ENCODE peak calls at places on chromosomes 4 and X, in seven cellular contexts. One of them, this sample, is unnamed.

GRCh38 chr4:70958681-70959080 is 34.8 kb upstream of the DCK start:
- DNase-seq in A549: no peak
- DNase-seq in bronchial epithelial cell: no peak
- DNase-seq in NCI-H146: no peak
- DNase-seq in HEK293T: no peak
- DNase-seq in brain microvascular endothelial cell: peak
- DNase-seq in activated CD4-positive, alpha-beta T cell treated with anti-CD3 and anti-CD28 coated beads, Interleukin-2, amount 50 U/mL, for 4 hours: no peak
- DNase-seq in this sample: no peak

GRCh38 chr4:1310796-1311715 is 21.4 kb downstream of the MAEA start:
- DNase-seq in NCI-H146: no peak
- DNase-seq in bronchial epithelial cell: no peak
- DNase-seq in brain microvascular endothelial cell: no peak
- DNase-seq in HEK293T: no peak
- DNase-seq in activated CD4-positive, alpha-beta T cell treated with anti-CD3 and anti-CD28 coated beads, Interleukin-2, amount 50 U/mL, for 4 hours: no peak
- DNase-seq in A549: no peak
- DNase-seq in this sample: no peak

GRCh38 chrX:143437439-143437838 is 79.8 kb downstream of the SPANXN3 start:
- DNase-seq in activated CD4-positive, alpha-beta T cell treated with anti-CD3 and anti-CD28 coated beads, Interleukin-2, amount 50 U/mL, for 4 hours: no peak
- DNase-seq in brain microvascular endothelial cell: no peak
- DNase-seq in A549: peak
- DNase-seq in HEK293T: peak
- DNase-seq in bronchial epithelial cell: no peak
- DNase-seq in NCI-H146: peak
- DNase-seq in this sample: peak

GRCh38 chrX:91435465-91435864 is 826 bp downstream of the PABPC5 start:
- DNase-seq in NCI-H146: no peak
- DNase-seq in brain microvascular endothelial cell: no peak
- DNase-seq in A549: no peak
- DNase-seq in HEK293T: no peak
- DNase-seq in activated CD4-positive, alpha-beta T cell treated with anti-CD3 and anti-CD28 coated beads, Interleukin-2, amount 50 U/mL, for 4 hours: no peak
- DNase-seq in bronchial epithelial cell: no peak
- DNase-seq in this sample: no peak

GRCh38 chrX:40172169-40172979 is 74.6 kb upstream of the BCOR start:
- DNase-seq in activated CD4-positive, alpha-beta T cell treated with anti-CD3 and anti-CD28 coated beads, Interleukin-2, amount 50 U/mL, for 4 hours: no peak
- DNase-seq in brain microvascular endothelial cell: no peak
- DNase-seq in NCI-H146: peak
- DNase-seq in A549: no peak
- DNase-seq in HEK293T: no peak
- DNase-seq in bronchial epithelial cell: no peak
- DNase-seq in this sample: peak

GRCh38 chrX:114959729-114960128 is 57.7 kb downstream of the IL13RA2 start:
- DNase-seq in HEK293T: peak
- DNase-seq in NCI-H146: peak
- DNase-seq in A549: peak
- DNase-seq in bronchial epithelial cell: peak
- DNase-seq in brain microvascular endothelial cell: no peak
- DNase-seq in activated CD4-positive, alpha-beta T cell treated with anti-CD3 and anti-CD28 coated beads, Interleukin-2, amount 50 U/mL, for 4 hours: no peak
- DNase-seq in this sample: no peak

GRCh38 chr4:4356106-4357041 is 30.5 kb upstream of the NSG1 start:
- DNase-seq in brain microvascular endothelial cell: no peak
- DNase-seq in bronchial epithelial cell: no peak
- DNase-seq in HEK293T: no peak
- DNase-seq in activated CD4-positive, alpha-beta T cell treated with anti-CD3 and anti-CD28 coated beads, Interleukin-2, amount 50 U/mL, for 4 hours: no peak
- DNase-seq in NCI-H146: no peak
- DNase-seq in A549: no peak
- DNase-seq in this sample: no peak

GRCh38 chr4:164790249-164790648 is 36.3 kb downstream of the SMIM31 start:
- DNase-seq in brain microvascular endothelial cell: no peak
- DNase-seq in HEK293T: no peak
- DNase-seq in bronchial epithelial cell: no peak
- DNase-seq in NCI-H146: no peak
- DNase-seq in activated CD4-positive, alpha-beta T cell treated with anti-CD3 and anti-CD28 coated beads, Interleukin-2, amount 50 U/mL, for 4 hours: no peak
- DNase-seq in A549: no peak
- DNase-seq in this sample: no peak

GRCh38 chr4:114601304-114602052 is 2.9 kb downstream of the UGT8 start:
- DNase-seq in HEK293T: no peak
- DNase-seq in A549: no peak
- DNase-seq in NCI-H146: peak
- DNase-seq in brain microvascular endothelial cell: no peak
- DNase-seq in activated CD4-positive, alpha-beta T cell treated with anti-CD3 and anti-CD28 coated beads, Interleukin-2, amount 50 U/mL, for 4 hours: no peak
- DNase-seq in bronchial epithelial cell: no peak
- DNase-seq in this sample: no peak

GRCh38 chr4:17934286-17934685 is 87.3 kb downstream of the LCORL start:
- DNase-seq in NCI-H146: no peak
- DNase-seq in bronchial epithelial cell: peak
- DNase-seq in activated CD4-positive, alpha-beta T cell treated with anti-CD3 and anti-CD28 coated beads, Interleukin-2, amount 50 U/mL, for 4 hours: no peak
- DNase-seq in HEK293T: no peak
- DNase-seq in brain microvascular endothelial cell: no peak
- DNase-seq in A549: no peak
- DNase-seq in this sample: no peak

GRCh38 chr4:1459664-1460511 is 53.6 kb upstream of the NKX1-1 start:
- DNase-seq in A549: no peak
- DNase-seq in bronchial epithelial cell: no peak
- DNase-seq in HEK293T: no peak
- DNase-seq in brain microvascular endothelial cell: no peak
- DNase-seq in activated CD4-positive, alpha-beta T cell treated with anti-CD3 and anti-CD28 coated beads, Interleukin-2, amount 50 U/mL, for 4 hours: no peak
- DNase-seq in NCI-H146: no peak
- DNase-seq in this sample: peak

GRCh38 chrX:139929876-139930275 is 3.0 kb downstream of the ATP11C start:
- DNase-seq in bronchial epithelial cell: no peak
- DNase-seq in brain microvascular endothelial cell: no peak
- DNase-seq in A549: no peak
- DNase-seq in activated CD4-positive, alpha-beta T cell treated with anti-CD3 and anti-CD28 coated beads, Interleukin-2, amount 50 U/mL, for 4 hours: no peak
- DNase-seq in NCI-H146: no peak
- DNase-seq in HEK293T: no peak
- DNase-seq in this sample: peak

GRCh38 chrX:68261060-68261672 is 172.1 kb downstream of the OPHN1 start:
- DNase-seq in activated CD4-positive, alpha-beta T cell treated with anti-CD3 and anti-CD28 coated beads, Interleukin-2, amount 50 U/mL, for 4 hours: no peak
- DNase-seq in NCI-H146: no peak
- DNase-seq in bronchial epithelial cell: peak
- DNase-seq in A549: no peak
- DNase-seq in HEK293T: no peak
- DNase-seq in brain microvascular endothelial cell: no peak
- DNase-seq in this sample: no peak

GRCh38 chr4:72809208-72809607 is 240.2 kb upstream of the ADAMTS3 start:
- DNase-seq in HEK293T: no peak
- DNase-seq in activated CD4-positive, alpha-beta T cell treated with anti-CD3 and anti-CD28 coated beads, Interleukin-2, amount 50 U/mL, for 4 hours: no peak
- DNase-seq in bronchial epithelial cell: peak
- DNase-seq in brain microvascular endothelial cell: no peak
- DNase-seq in NCI-H146: no peak
- DNase-seq in A549: no peak
- DNase-seq in this sample: no peak

GRCh38 chrX:131778269-131779218 is 234.7 kb downstream of the OR13H1 start:
- DNase-seq in bronchial epithelial cell: no peak
- DNase-seq in A549: peak
- DNase-seq in NCI-H146: no peak
- DNase-seq in activated CD4-positive, alpha-beta T cell treated with anti-CD3 and anti-CD28 coated beads, Interleukin-2, amount 50 U/mL, for 4 hours: no peak
- DNase-seq in HEK293T: peak
- DNase-seq in brain microvascular endothelial cell: peak
- DNase-seq in this sample: no peak

GRCh38 chrX:10199212-10199611 is 42.4 kb downstream of the CLCN4 start:
- DNase-seq in activated CD4-positive, alpha-beta T cell treated with anti-CD3 and anti-CD28 coated beads, Interleukin-2, amount 50 U/mL, for 4 hours: no peak
- DNase-seq in HEK293T: no peak
- DNase-seq in NCI-H146: no peak
- DNase-seq in A549: no peak
- DNase-seq in brain microvascular endothelial cell: no peak
- DNase-seq in bronchial epithelial cell: peak
- DNase-seq in this sample: no peak

GRCh38 chr4:163493643-163494359 is 689 bp upstream of the TMA16 start:
- DNase-seq in bronchial epithelial cell: no peak
- DNase-seq in A549: peak
- DNase-seq in brain microvascular endothelial cell: no peak
- DNase-seq in NCI-H146: peak
- DNase-seq in activated CD4-positive, alpha-beta T cell treated with anti-CD3 and anti-CD28 coated beads, Interleukin-2, amount 50 U/mL, for 4 hours: no peak
- DNase-seq in HEK293T: no peak
- DNase-seq in this sample: no peak

GRCh38 chr4:6699903-6700302 is 6.2 kb downstream of the S100P start:
- DNase-seq in activated CD4-positive, alpha-beta T cell treated with anti-CD3 and anti-CD28 coated beads, Interleukin-2, amount 50 U/mL, for 4 hours: no peak
- DNase-seq in NCI-H146: no peak
- DNase-seq in bronchial epithelial cell: no peak
- DNase-seq in A549: no peak
- DNase-seq in HEK293T: no peak
- DNase-seq in brain microvascular endothelial cell: no peak
- DNase-seq in this sample: no peak

This sample was measured in HAP-1.